ENCODE peak calls at places on chromosome 22, in seven cellular contexts. R is stomach, T is esophagus squamous epithelium, D is HCT116, K is breast epithelium, A is transverse colon, W is body of pancreas. Z is an unnamed sample. For H3K27me3, the result is how much of the 10 kb centered on the place peaks cover.

GRCh38 chr22:41779889-41780505 is 20.5 kb upstream of the CCDC134 start:
- DNase-seq in R (no peak), T (no peak), D (no peak), K (no peak), A (no peak), W (no peak), Z (no peak)

GRCh38 chr22:35177811-35178210 is 79.5 kb upstream of the HMGXB4 start:
- DNase-seq in R (no peak), T (no peak), D (no peak), K (no peak), A (no peak), W (no peak), Z (no peak)

GRCh38 chr22:42472671-42473070 is 40.5 kb upstream of the NFAM1 start:
- DNase-seq in R (no peak), T (no peak), D (no peak), K (no peak), A (no peak), W (no peak), Z (no peak)

GRCh38 chr22:29031236-29031982 is 30.2 kb downstream of the C22orf31 start:
- DNase-seq in R (peak), T (no peak), D (peak), K (peak), A (peak), W (peak), Z (peak)

GRCh38 chr22:36192601-36193000 is 9.0 kb downstream of the APOL4 start:
- DNase-seq in R (no peak), T (no peak), D (no peak), K (no peak), A (no peak), W (no peak), Z (no peak)

GRCh38 chr22:43008921-43009320 is 6.0 kb downstream of the PACSIN2 start:
- DNase-seq in R (no peak), T (no peak), D (no peak), K (no peak), A (no peak), W (no peak), Z (no peak)

GRCh38 chr22:37638351-37639069 is 959 bp upstream of the SH3BP1 start:
- DNase-seq in R (peak), T (no peak), D (no peak), K (no peak), A (peak), W (no peak), Z (no peak)

GRCh38 chr22:17917490-17917983 is 106.8 kb downstream of the MICAL3 start:
- DNase-seq in R (no peak), T (no peak), D (no peak), K (no peak), A (peak), W (no peak), Z (peak)

GRCh38 chr22:41471606-41472005 is 2.7 kb downstream of the ACO2 start:
- DNase-seq in R (no peak), T (no peak), D (no peak), K (no peak), A (no peak), W (no peak), Z (no peak)

GRCh38 chr22:39219071-39220050 is 25.4 kb downstream of the PDGFB start:
- DNase-seq in R (no peak), T (no peak), D (no peak), K (no peak), A (no peak), W (no peak), Z (no peak)

GRCh38 chr22:29053048-29053702 is 8.5 kb downstream of the C22orf31 start:
- DNase-seq in R (no peak), T (no peak), D (no peak), K (no peak), A (no peak), W (no peak), Z (no peak)

GRCh38 chr22:38272373-38273134 is at the start of gene TMEM184B:
- DNase-seq in R (peak), T (no peak), D (peak), K (peak), A (peak), W (peak), Z (peak)

GRCh38 chr22:23197836-23198235 is 17.5 kb downstream of the BCR start:
- DNase-seq in R (no peak), T (no peak), D (no peak), K (no peak), A (no peak), W (no peak), Z (no peak)

GRCh38 chr22:46072030-46072881 is 78.1 kb upstream of the PPARA start:
- DNase-seq in R (peak), T (no peak), D (no peak), K (peak), A (peak), W (peak), Z (peak)

GRCh38 chr22:38504731-38505594 is 1.1 kb downstream of the DDX17 start:
- DNase-seq in R (peak), T (no peak), D (no peak), K (no peak), A (peak), W (peak), Z (peak)

GRCh38 chr22:18154821-18155390 is 4.9 kb downstream of the USP18 start:
- DNase-seq in R (no peak), T (no peak), D (no peak), K (no peak), A (no peak), W (no peak), Z (no peak)

GRCh38 chr22:48423481-48423901 is 1404.2 kb downstream of the BRD1 start:
- DNase-seq in R (no peak), T (no peak), D (no peak), K (no peak), A (no peak), W (no peak), Z (no peak)

GRCh38 chr22:29517215-29517908 is 36.2 kb downstream of the THOC5 start:
- DNase-seq in R (peak), T (no peak), D (no peak), K (peak), A (no peak), W (peak), Z (no peak)

GRCh38 chr22:29692327-29692640 is 27.5 kb upstream of the CABP7 start:
- DNase-seq in R (no peak), T (no peak), D (no peak), K (no peak), A (no peak), W (no peak), Z (no peak)

GRCh38 chr22:46381142-46381541 is 45.6 kb downstream of the TRMU start:
- DNase-seq in R (no peak), T (no peak), D (no peak), K (no peak), A (no peak), W (no peak), Z (no peak)

GRCh38 chr22:28873183-28873964 is 10.0 kb upstream of the ZNRF3 start:
- DNase-seq in R (no peak), T (no peak), D (no peak), K (no peak), A (no peak), W (no peak), Z (no peak)

GRCh38 chr22:19455033-19455432 is 7.5 kb upstream of the C22orf39 start:
- DNase-seq in R (no peak), T (no peak), D (no peak), K (no peak), A (no peak), W (no peak), Z (no peak)

GRCh38 chr22:34072585-34072984 is 152.3 kb upstream of the LARGE1 start:
- DNase-seq in R (no peak), T (no peak), D (no peak), K (no peak), A (no peak), W (no peak), Z (no peak)
- H3K27me3 ChIP-seq in R (under half), T (under half), D (under half), K (under half), A (under half), W (under half), Z (under half)

DNA sequence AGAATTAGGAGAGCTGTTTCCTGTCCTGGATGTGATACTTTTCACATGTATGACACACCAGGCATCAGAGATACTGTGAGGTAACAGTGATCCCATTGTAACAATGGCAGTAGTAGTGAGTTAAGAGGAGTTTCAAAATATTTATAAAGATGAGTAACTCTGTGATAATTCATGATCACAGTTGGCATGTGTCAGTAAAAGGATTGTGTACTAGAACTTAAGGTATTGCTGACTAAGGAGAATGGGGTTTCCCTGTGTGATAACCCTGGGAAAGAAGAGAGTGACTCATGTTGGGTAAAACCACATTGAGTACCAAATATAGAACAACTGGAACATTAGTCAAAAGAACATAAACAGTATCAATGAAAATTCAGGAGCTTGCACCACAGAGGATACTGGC is 22.9 kb upstream of the SLC5A1 start:
- DNase-seq in R (no peak), T (no peak), D (peak), K (no peak), A (no peak), W (no peak), Z (no peak)
- H3K4me3 ChIP-seq in R (no peak), T (no peak), D (no peak), K (no peak), A (no peak), W (no peak), Z (no peak)

GRCh38 chr22:44328762-44329161 is 16.0 kb upstream of the SHISAL1 start:
- DNase-seq in R (no peak), T (no peak), D (no peak), K (no peak), A (no peak), W (no peak), Z (no peak)

GRCh38 chr22:44328326-44328725 is 15.6 kb upstream of the SHISAL1 start:
- DNase-seq in R (no peak), T (no peak), D (no peak), K (no peak), A (no peak), W (no peak), Z (no peak)

GRCh38 chr22:44329179-44329796 is 16.5 kb upstream of the SHISAL1 start:
- DNase-seq in R (no peak), T (no peak), D (no peak), K (no peak), A (peak), W (no peak), Z (no peak)

GRCh38 chr22:44326549-44326881 is 13.8 kb upstream of the SHISAL1 start:
- DNase-seq in R (no peak), T (no peak), D (no peak), K (no peak), A (no peak), W (no peak), Z (no peak)

DNA sequence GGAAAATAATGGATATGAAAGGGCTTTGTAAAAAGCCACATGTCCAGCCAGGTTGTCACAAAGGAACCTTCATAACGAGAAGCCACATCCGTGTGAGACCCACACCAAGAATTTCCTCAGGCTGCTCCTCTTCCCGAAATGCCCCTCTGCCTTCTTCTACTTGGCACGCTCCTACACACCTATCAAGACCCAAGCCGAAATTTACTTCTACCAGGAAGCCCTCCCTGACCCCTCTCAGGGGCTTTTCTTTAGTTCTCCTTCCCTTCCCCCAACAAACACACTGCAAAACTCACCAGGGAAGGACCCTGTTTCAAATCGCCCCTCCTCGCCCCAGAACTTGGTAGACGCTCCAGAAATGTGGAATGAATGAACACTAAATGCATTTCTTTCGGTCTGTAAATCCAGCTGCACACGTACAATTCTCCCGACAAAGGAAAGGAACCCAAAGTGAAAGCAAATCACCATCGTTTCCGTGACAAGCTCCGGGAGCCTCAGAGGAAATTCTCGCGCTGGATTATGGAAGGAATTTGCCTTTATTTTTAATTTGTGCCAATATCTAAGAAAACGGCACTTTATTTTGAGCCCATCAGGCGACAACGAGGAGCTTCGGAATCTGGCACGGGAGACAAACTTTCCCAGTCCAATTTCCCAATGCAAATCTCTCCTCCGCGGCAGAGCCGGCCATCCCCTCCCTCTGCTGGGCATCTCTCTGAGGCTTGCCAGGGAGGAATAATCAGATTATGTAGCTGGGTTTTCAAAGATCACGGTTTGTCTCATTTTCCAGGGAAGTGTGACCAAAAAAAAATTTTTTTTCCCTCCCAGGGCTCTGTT is 13.2 kb upstream of the SHISAL1 start:
- DNase-seq in R (no peak), T (no peak), D (no peak), K (no peak), A (no peak), W (no peak), Z (no peak)
- TF ChIP-seq POLR2A in R (no peak), T (no peak), D (no peak), K (no peak), A (no peak), W (no peak), Z (no peak)

DNA sequence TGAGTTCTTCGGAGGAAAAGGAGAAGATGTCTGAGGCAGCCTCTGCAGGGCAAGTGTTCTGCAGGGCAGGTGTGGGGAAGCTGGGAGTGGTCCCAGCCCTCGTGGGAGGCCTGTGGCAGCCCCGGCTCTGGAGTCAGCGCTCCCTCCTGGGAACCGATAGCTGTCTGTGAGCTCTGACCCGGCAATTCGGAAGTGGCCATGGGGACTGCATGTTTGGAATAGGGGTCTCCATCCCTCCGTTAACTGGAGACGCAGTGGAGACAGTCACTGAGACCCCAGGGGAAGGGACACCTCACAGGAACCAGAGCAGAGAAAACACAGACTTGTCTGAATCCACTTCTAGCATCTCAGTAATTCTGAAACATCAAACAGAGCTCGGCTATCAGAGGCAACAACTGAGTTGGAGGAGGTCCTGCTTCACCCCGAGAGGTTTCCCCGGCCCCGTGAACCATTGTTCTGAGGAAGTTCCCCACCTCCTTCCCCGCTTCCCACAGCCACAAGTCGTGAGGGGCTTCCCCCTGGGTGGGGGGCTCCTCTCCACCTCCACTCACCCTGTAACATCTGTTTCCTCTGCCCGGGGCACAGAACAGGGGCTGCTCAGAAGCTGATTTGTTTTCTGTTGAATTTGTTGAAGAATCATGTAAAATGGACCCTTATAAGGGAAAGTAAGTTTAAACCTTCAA is 99.7 kb downstream of the BRD1 start:
- DNase-seq in R (no peak), T (no peak), D (no peak), K (no peak), A (no peak), W (no peak), Z (no peak)
- H3K27me3 ChIP-seq in R (under half), T (under half), D (half or more), K (half or more), A (half or more), W (under half), Z (under half)